ENCODE peak calls at places on chromosomes 13 and 19, in five cellular contexts. G is suprapubic skin, W is fibroblast of lung, M is HCT116, K is body of pancreas. I is an unnamed sample. For H3K36me3, the result is how much of the 10 kb centered on the place peaks cover.

GRCh38 chr19:39546599-39546998 is 6.6 kb upstream of the EID2 start:
- DNase-seq in M (no peak), G (no peak), W (no peak), K (no peak), I (no peak)

GRCh38 chr13:68984688-68985319 is 1122.8 kb upstream of the ATXN8OS start:
- DNase-seq in G (peak), M (no peak), K (no peak), W (no peak), I (no peak)

GRCh38 chr13:97112451-97113152 is 109.5 kb upstream of the MBNL2 start:
- DNase-seq in G (no peak), M (no peak), K (no peak), W (no peak), I (no peak)

GRCh38 chr19:35710784-35711723 is 6.7 kb downstream of the ZBTB32 start:
- DNase-seq in K (no peak), G (no peak), M (no peak), W (no peak), I (no peak)

GRCh38 chr13:52127378-52127777 is 1.5 kb downstream of the NEK5 start:
- DNase-seq in M (no peak), G (no peak), K (no peak), W (no peak), I (no peak)

GRCh38 chr13:29978211-29978610 is 127.8 kb upstream of the UBL3 start:
- DNase-seq in K (no peak), M (no peak), W (no peak), G (no peak), I (no peak)

GRCh38 chr13:98429081-98429480 is 147.8 kb downstream of the STK24 start:
- DNase-seq in W (no peak), M (no peak), K (no peak), G (no peak), I (no peak)

GRCh38 chr19:3573858-3574637 is 1.3 kb downstream of the HMG20B start:
- DNase-seq in K (peak), M (peak), G (peak), W (peak), I (peak)

GRCh38 chr19:17183858-17184271 is 31.3 kb upstream of the USE1 start:
- DNase-seq in G (no peak), K (no peak), M (no peak), W (no peak), I (no peak)

GRCh38 chr13:102198418-102199322 is 203.2 kb downstream of the FGF14 start:
- DNase-seq in W (peak), K (no peak), G (no peak), M (no peak), I (no peak)

GRCh38 chr13:112466132-112467025 is 90.2 kb downstream of the SPACA7 start:
- DNase-seq in G (no peak), W (no peak), M (no peak), K (no peak), I (no peak)

DNA sequence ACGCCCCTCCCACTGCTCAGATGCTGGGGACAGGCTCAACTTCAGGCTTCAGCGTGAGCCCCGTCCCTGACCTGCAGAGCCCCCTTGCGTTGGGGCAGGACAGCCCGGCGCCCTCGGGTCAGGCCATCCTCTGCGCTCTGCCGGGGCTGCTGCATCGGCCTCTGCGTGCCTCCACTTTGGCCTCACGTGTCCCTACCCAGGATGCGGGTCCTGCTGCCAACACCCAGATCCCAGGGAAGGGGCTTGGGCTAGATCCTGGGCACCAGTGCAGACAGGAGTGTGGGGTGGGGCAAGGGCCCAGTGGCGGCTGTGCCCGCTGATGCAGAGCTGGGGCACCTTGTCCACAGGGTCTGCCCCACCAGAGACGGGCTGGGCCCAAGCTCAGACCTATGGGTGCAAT is 13.0 kb downstream of the CBARP start:
- DNase-seq in M (no peak), K (no peak), G (no peak), W (no peak), I (no peak)
- H3K36me3 ChIP-seq in M (under half), K (under half), G (half or more), W (under half), I (half or more)

GRCh38 chr13:110186221-110186838 is 120.6 kb downstream of the COL4A1 start:
- DNase-seq in G (no peak), M (no peak), K (peak), W (no peak), I (no peak)
- H3K36me3 ChIP-seq in G (under half), M (under half), K (under half), W (under half), I (under half)

GRCh38 chr19:15255359-15255990 is 23.2 kb upstream of the EPHX3 start:
- DNase-seq in K (no peak), M (no peak), W (no peak), G (no peak), I (no peak)

GRCh38 chr19:15253513-15253912 is 21.3 kb upstream of the EPHX3 start:
- DNase-seq in G (no peak), K (no peak), M (no peak), W (no peak), I (no peak)

GRCh38 chr19:15252398-15253018 is 20.3 kb upstream of the EPHX3 start:
- DNase-seq in W (peak), K (no peak), G (no peak), M (no peak), I (no peak)

GRCh38 chr19:15253076-15253475 is 20.8 kb upstream of the EPHX3 start:
- DNase-seq in M (no peak), G (no peak), W (no peak), K (no peak), I (no peak)

DNA sequence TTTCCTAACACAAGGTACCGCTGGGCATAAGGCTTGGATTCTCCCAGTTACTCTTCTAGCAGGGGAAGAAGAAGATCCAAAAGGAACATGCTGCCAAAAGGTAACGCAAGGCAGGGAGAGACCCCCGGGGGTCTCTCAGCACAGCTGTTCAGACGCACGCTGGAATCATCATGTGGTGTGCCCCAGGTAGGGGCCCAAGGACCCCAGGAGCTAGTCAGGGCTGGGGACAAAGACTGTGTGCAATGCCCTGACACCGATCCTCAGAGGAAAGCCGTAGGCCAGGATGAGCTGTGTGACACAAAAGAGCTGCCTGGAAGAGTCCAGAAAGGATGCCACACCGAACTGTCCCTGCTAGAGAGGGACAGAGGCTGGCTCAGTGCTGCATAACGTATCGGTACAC is 22.3 kb upstream of the EPHX3 start:
- DNase-seq in W (no peak), G (no peak), K (no peak), M (no peak), I (no peak)
- H3K36me3 ChIP-seq in W (under half), G (half or more), K (under half), M (under half), I (half or more)

GRCh38 chr19:18519962-18520847 is 1.7 kb downstream of the ELL start:
- DNase-seq in W (peak), M (peak), G (peak), K (peak), I (peak)

GRCh38 chr19:18521692-18522123 is at the start of gene ELL:
- DNase-seq in G (no peak), M (no peak), K (no peak), W (no peak), I (no peak)

GRCh38 chr19:18522124-18522861 is 423 bp upstream of the ELL start:
- DNase-seq in M (peak), K (peak), W (peak), G (peak), I (peak)

GRCh38 chr19:18518639-18519038 is 3.2 kb downstream of the ELL start:
- DNase-seq in W (no peak), G (no peak), K (no peak), M (no peak), I (no peak)

GRCh38 chr19:18520848-18521691 is 800 bp downstream of the ELL start:
- DNase-seq in W (no peak), G (peak), M (no peak), K (peak), I (peak)
- H3K36me3 ChIP-seq in W (under half), G (under half), M (under half), K (under half), I (under half)

GRCh38 chr19:7623725-7624603 is 5.4 kb downstream of the XAB2 start:
- DNase-seq in M (no peak), W (no peak), G (no peak), K (no peak), I (no peak)
- H3K36me3 ChIP-seq in M (under half), W (under half), G (half or more), K (under half), I (under half)

DNA sequence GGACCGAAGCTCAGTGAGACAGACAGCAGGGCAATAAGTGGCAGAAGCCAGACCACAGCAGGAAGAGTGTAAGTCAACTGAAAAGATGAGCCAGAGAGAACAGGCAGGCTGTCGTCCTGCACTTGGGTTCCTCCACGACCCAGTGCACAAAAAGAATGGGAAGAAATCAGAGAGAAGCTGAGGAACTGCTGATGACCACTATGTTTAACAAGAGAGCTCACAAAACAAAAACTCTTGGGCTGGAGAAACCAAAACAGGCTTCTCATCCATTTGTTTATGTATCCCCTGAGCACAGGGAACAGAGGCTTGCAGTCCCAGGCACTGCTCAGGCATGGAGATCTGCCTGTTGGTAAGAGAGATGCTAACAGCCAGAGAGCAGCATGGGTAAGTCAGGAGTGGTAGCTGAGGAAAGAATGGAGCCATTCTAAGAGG is 14.0 kb downstream of the AKAP8L start:
- DNase-seq in M (no peak), W (no peak), K (no peak), G (no peak), I (no peak)
- H3K36me3 ChIP-seq in M (under half), W (under half), K (under half), G (half or more), I (half or more)